ENCODE peak calls at places on chromosomes 3 and 15, in ten cellular contexts. One of them, this sample, is unnamed.

GRCh38 chr3:156352728-156353127 is 202.2 kb downstream of the SSR3 start:
- DNase-seq in HT-29: no peak
- DNase-seq in NCI-H1105 treated with DMSO at 0.1 percent for 48 hours: no peak
- DNase-seq in activated naive CD4-positive, alpha-beta T cell treated with anti-CD3 and anti-CD28 coated beads for 36 hours: no peak
- DNase-seq in germinal center: no peak
- DNase-seq in breast epithelium: no peak
- DNase-seq in GM23248: no peak
- DNase-seq in cardiac muscle cell: no peak
- DNase-seq in tibial artery: no peak
- DNase-seq in CD4-positive, alpha-beta T cell: no peak
- DNase-seq in this sample: no peak

GRCh38 chr3:154931484-154931883 is 148.6 kb upstream of the MME start:
- DNase-seq in HT-29: no peak
- DNase-seq in NCI-H1105 treated with DMSO at 0.1 percent for 48 hours: no peak
- DNase-seq in activated naive CD4-positive, alpha-beta T cell treated with anti-CD3 and anti-CD28 coated beads for 36 hours: no peak
- DNase-seq in germinal center: no peak
- DNase-seq in breast epithelium: no peak
- DNase-seq in GM23248: peak
- DNase-seq in cardiac muscle cell: peak
- DNase-seq in tibial artery: no peak
- DNase-seq in CD4-positive, alpha-beta T cell: no peak
- DNase-seq in this sample: no peak

GRCh38 chr3:179082416-179082815 is 10.8 kb upstream of the ZMAT3 start:
- DNase-seq in HT-29: no peak
- DNase-seq in NCI-H1105 treated with DMSO at 0.1 percent for 48 hours: no peak
- DNase-seq in activated naive CD4-positive, alpha-beta T cell treated with anti-CD3 and anti-CD28 coated beads for 36 hours: no peak
- DNase-seq in germinal center: no peak
- DNase-seq in breast epithelium: no peak
- DNase-seq in GM23248: peak
- DNase-seq in cardiac muscle cell: no peak
- DNase-seq in tibial artery: no peak
- DNase-seq in CD4-positive, alpha-beta T cell: no peak
- DNase-seq in this sample: no peak

GRCh38 chr3:189490337-189490736 is 140.9 kb upstream of the TP63 start:
- DNase-seq in HT-29: no peak
- DNase-seq in NCI-H1105 treated with DMSO at 0.1 percent for 48 hours: no peak
- DNase-seq in activated naive CD4-positive, alpha-beta T cell treated with anti-CD3 and anti-CD28 coated beads for 36 hours: no peak
- DNase-seq in germinal center: no peak
- DNase-seq in breast epithelium: no peak
- DNase-seq in GM23248: no peak
- DNase-seq in cardiac muscle cell: no peak
- DNase-seq in tibial artery: no peak
- DNase-seq in CD4-positive, alpha-beta T cell: no peak
- DNase-seq in this sample: no peak

GRCh38 chr3:154131850-154132249 is 10.7 kb downstream of the ARHGEF26 start:
- DNase-seq in HT-29: no peak
- DNase-seq in NCI-H1105 treated with DMSO at 0.1 percent for 48 hours: peak
- DNase-seq in activated naive CD4-positive, alpha-beta T cell treated with anti-CD3 and anti-CD28 coated beads for 36 hours: no peak
- DNase-seq in germinal center: no peak
- DNase-seq in breast epithelium: no peak
- DNase-seq in GM23248: no peak
- DNase-seq in cardiac muscle cell: no peak
- DNase-seq in tibial artery: no peak
- DNase-seq in CD4-positive, alpha-beta T cell: no peak
- DNase-seq in this sample: no peak

GRCh38 chr3:149174901-149175300 is 45.5 kb downstream of the HPS3 start:
- DNase-seq in HT-29: no peak
- DNase-seq in NCI-H1105 treated with DMSO at 0.1 percent for 48 hours: no peak
- DNase-seq in activated naive CD4-positive, alpha-beta T cell treated with anti-CD3 and anti-CD28 coated beads for 36 hours: peak
- DNase-seq in germinal center: no peak
- DNase-seq in breast epithelium: no peak
- DNase-seq in GM23248: peak
- DNase-seq in cardiac muscle cell: no peak
- DNase-seq in tibial artery: no peak
- DNase-seq in CD4-positive, alpha-beta T cell: no peak
- DNase-seq in this sample: no peak

GRCh38 chr3:49725906-49726681 is 2.3 kb upstream of the GMPPB start:
- DNase-seq in HT-29: no peak
- DNase-seq in NCI-H1105 treated with DMSO at 0.1 percent for 48 hours: peak
- DNase-seq in activated naive CD4-positive, alpha-beta T cell treated with anti-CD3 and anti-CD28 coated beads for 36 hours: no peak
- DNase-seq in germinal center: no peak
- DNase-seq in breast epithelium: no peak
- DNase-seq in GM23248: no peak
- DNase-seq in cardiac muscle cell: no peak
- DNase-seq in tibial artery: peak
- DNase-seq in CD4-positive, alpha-beta T cell: no peak
- DNase-seq in this sample: peak

GRCh38 chr15:72770673-72771328 is 12.8 kb downstream of the ADPGK start:
- DNase-seq in HT-29: peak
- DNase-seq in NCI-H1105 treated with DMSO at 0.1 percent for 48 hours: no peak
- DNase-seq in activated naive CD4-positive, alpha-beta T cell treated with anti-CD3 and anti-CD28 coated beads for 36 hours: no peak
- DNase-seq in germinal center: no peak
- DNase-seq in breast epithelium: no peak
- DNase-seq in GM23248: peak
- DNase-seq in cardiac muscle cell: no peak
- DNase-seq in tibial artery: no peak
- DNase-seq in CD4-positive, alpha-beta T cell: no peak
- DNase-seq in this sample: no peak

GRCh38 chr15:62962101-62962995 is 80.2 kb upstream of the TPM1 start:
- DNase-seq in HT-29: no peak
- DNase-seq in NCI-H1105 treated with DMSO at 0.1 percent for 48 hours: no peak
- DNase-seq in activated naive CD4-positive, alpha-beta T cell treated with anti-CD3 and anti-CD28 coated beads for 36 hours: no peak
- DNase-seq in germinal center: no peak
- DNase-seq in breast epithelium: no peak
- DNase-seq in GM23248: no peak
- DNase-seq in cardiac muscle cell: no peak
- DNase-seq in tibial artery: no peak
- DNase-seq in CD4-positive, alpha-beta T cell: no peak
- DNase-seq in this sample: no peak

GRCh38 chr15:58299311-58299850 is 132.4 kb upstream of the LIPC start:
- DNase-seq in HT-29: no peak
- DNase-seq in NCI-H1105 treated with DMSO at 0.1 percent for 48 hours: no peak
- DNase-seq in activated naive CD4-positive, alpha-beta T cell treated with anti-CD3 and anti-CD28 coated beads for 36 hours: no peak
- DNase-seq in germinal center: no peak
- DNase-seq in breast epithelium: no peak
- DNase-seq in GM23248: peak
- DNase-seq in cardiac muscle cell: peak
- DNase-seq in tibial artery: no peak
- DNase-seq in CD4-positive, alpha-beta T cell: no peak
- DNase-seq in this sample: no peak

GRCh38 chr3:72633101-72633500 is 215.1 kb downstream of the SHQ1 start:
- DNase-seq in HT-29: no peak
- DNase-seq in NCI-H1105 treated with DMSO at 0.1 percent for 48 hours: no peak
- DNase-seq in activated naive CD4-positive, alpha-beta T cell treated with anti-CD3 and anti-CD28 coated beads for 36 hours: no peak
- DNase-seq in germinal center: no peak
- DNase-seq in breast epithelium: no peak
- DNase-seq in GM23248: peak
- DNase-seq in cardiac muscle cell: no peak
- DNase-seq in tibial artery: no peak
- DNase-seq in CD4-positive, alpha-beta T cell: no peak
- DNase-seq in this sample: no peak

GRCh38 chr3:195908439-195909293 is at the start of gene TNK2:
- DNase-seq in HT-29: no peak
- DNase-seq in NCI-H1105 treated with DMSO at 0.1 percent for 48 hours: peak
- DNase-seq in activated naive CD4-positive, alpha-beta T cell treated with anti-CD3 and anti-CD28 coated beads for 36 hours: peak
- DNase-seq in germinal center: peak
- DNase-seq in breast epithelium: no peak
- DNase-seq in GM23248: peak
- DNase-seq in cardiac muscle cell: no peak
- DNase-seq in tibial artery: no peak
- DNase-seq in CD4-positive, alpha-beta T cell: peak
- DNase-seq in this sample: peak

GRCh38 chr3:69683076-69683806 is 56.0 kb upstream of the MITF start:
- DNase-seq in HT-29: no peak
- DNase-seq in NCI-H1105 treated with DMSO at 0.1 percent for 48 hours: peak
- DNase-seq in activated naive CD4-positive, alpha-beta T cell treated with anti-CD3 and anti-CD28 coated beads for 36 hours: no peak
- DNase-seq in germinal center: no peak
- DNase-seq in breast epithelium: no peak
- DNase-seq in GM23248: no peak
- DNase-seq in cardiac muscle cell: no peak
- DNase-seq in tibial artery: no peak
- DNase-seq in CD4-positive, alpha-beta T cell: no peak
- DNase-seq in this sample: no peak

GRCh38 chr3:98199020-98199419 is 32.5 kb downstream of the OR5H15 start:
- DNase-seq in HT-29: no peak
- DNase-seq in NCI-H1105 treated with DMSO at 0.1 percent for 48 hours: no peak
- DNase-seq in activated naive CD4-positive, alpha-beta T cell treated with anti-CD3 and anti-CD28 coated beads for 36 hours: no peak
- DNase-seq in germinal center: no peak
- DNase-seq in breast epithelium: no peak
- DNase-seq in GM23248: no peak
- DNase-seq in cardiac muscle cell: no peak
- DNase-seq in tibial artery: no peak
- DNase-seq in CD4-positive, alpha-beta T cell: no peak
- DNase-seq in this sample: no peak

GRCh38 chr3:140931801-140932200 is 9.8 kb upstream of the SLC25A36 start:
- DNase-seq in HT-29: no peak
- DNase-seq in NCI-H1105 treated with DMSO at 0.1 percent for 48 hours: no peak
- DNase-seq in activated naive CD4-positive, alpha-beta T cell treated with anti-CD3 and anti-CD28 coated beads for 36 hours: no peak
- DNase-seq in germinal center: no peak
- DNase-seq in breast epithelium: no peak
- DNase-seq in GM23248: peak
- DNase-seq in cardiac muscle cell: no peak
- DNase-seq in tibial artery: no peak
- DNase-seq in CD4-positive, alpha-beta T cell: no peak
- DNase-seq in this sample: no peak

GRCh38 chr15:82802497-82802896 is 3.4 kb downstream of the FSD2 start:
- DNase-seq in HT-29: no peak
- DNase-seq in NCI-H1105 treated with DMSO at 0.1 percent for 48 hours: no peak
- DNase-seq in activated naive CD4-positive, alpha-beta T cell treated with anti-CD3 and anti-CD28 coated beads for 36 hours: no peak
- DNase-seq in germinal center: no peak
- DNase-seq in breast epithelium: no peak
- DNase-seq in GM23248: no peak
- DNase-seq in cardiac muscle cell: no peak
- DNase-seq in tibial artery: no peak
- DNase-seq in CD4-positive, alpha-beta T cell: no peak
- DNase-seq in this sample: no peak

GRCh38 chr3:139846729-139847128 is 88.3 kb upstream of the CLSTN2 start:
- DNase-seq in HT-29: no peak
- DNase-seq in NCI-H1105 treated with DMSO at 0.1 percent for 48 hours: peak
- DNase-seq in activated naive CD4-positive, alpha-beta T cell treated with anti-CD3 and anti-CD28 coated beads for 36 hours: no peak
- DNase-seq in germinal center: no peak
- DNase-seq in breast epithelium: no peak
- DNase-seq in GM23248: no peak
- DNase-seq in cardiac muscle cell: no peak
- DNase-seq in tibial artery: no peak
- DNase-seq in CD4-positive, alpha-beta T cell: no peak
- DNase-seq in this sample: no peak

GRCh38 chr3:17755836-17756235 is 13.4 kb upstream of the TBC1D5 start:
- DNase-seq in HT-29: no peak
- DNase-seq in NCI-H1105 treated with DMSO at 0.1 percent for 48 hours: no peak
- DNase-seq in activated naive CD4-positive, alpha-beta T cell treated with anti-CD3 and anti-CD28 coated beads for 36 hours: no peak
- DNase-seq in germinal center: no peak
- DNase-seq in breast epithelium: no peak
- DNase-seq in GM23248: no peak
- DNase-seq in cardiac muscle cell: no peak
- DNase-seq in tibial artery: no peak
- DNase-seq in CD4-positive, alpha-beta T cell: no peak
- DNase-seq in this sample: no peak

GRCh38 chr15:63051701-63052066 is 9.1 kb downstream of the TPM1 start:
- DNase-seq in HT-29: no peak
- DNase-seq in NCI-H1105 treated with DMSO at 0.1 percent for 48 hours: no peak
- DNase-seq in activated naive CD4-positive, alpha-beta T cell treated with anti-CD3 and anti-CD28 coated beads for 36 hours: no peak
- DNase-seq in germinal center: no peak
- DNase-seq in breast epithelium: no peak
- DNase-seq in GM23248: no peak
- DNase-seq in cardiac muscle cell: no peak
- DNase-seq in tibial artery: no peak
- DNase-seq in CD4-positive, alpha-beta T cell: no peak
- DNase-seq in this sample: no peak

GRCh38 chr3:177802151-177802900 is 605.0 kb upstream of the TBL1XR1 start:
- DNase-seq in HT-29: no peak
- DNase-seq in NCI-H1105 treated with DMSO at 0.1 percent for 48 hours: peak
- DNase-seq in activated naive CD4-positive, alpha-beta T cell treated with anti-CD3 and anti-CD28 coated beads for 36 hours: no peak
- DNase-seq in germinal center: no peak
- DNase-seq in breast epithelium: no peak
- DNase-seq in GM23248: peak
- DNase-seq in cardiac muscle cell: no peak
- DNase-seq in tibial artery: no peak
- DNase-seq in CD4-positive, alpha-beta T cell: no peak
- DNase-seq in this sample: no peak

This sample was measured in cardiac septum.